ENCODE peak calls at places on chromosomes 11 and 22, in four cellular contexts. One of them, this sample, is unnamed. For H3K9me3, the result is how much of the 10 kb centered on the place peaks cover.

GRCh38 chr22:44247346-44247745 is 65.4 kb downstream of the SHISAL1 start:
- DNase-seq in lung: peak
- DNase-seq in effector memory CD4-positive, alpha-beta T cell: no peak
- DNase-seq in transverse colon: no peak
- DNase-seq in this sample: no peak

GRCh38 chr11:69656536-69657455 is 15.8 kb downstream of the CCND1 start:
- DNase-seq in lung: no peak
- DNase-seq in effector memory CD4-positive, alpha-beta T cell: no peak
- DNase-seq in transverse colon: no peak
- DNase-seq in this sample: no peak

GRCh38 chr22:35685731-35686130 is 31.9 kb upstream of the APOL5 start:
- DNase-seq in lung: no peak
- DNase-seq in effector memory CD4-positive, alpha-beta T cell: no peak
- DNase-seq in transverse colon: no peak
- DNase-seq in this sample: no peak

GRCh38 chr11:16002942-16003341 is 353.4 kb downstream of the SOX6 start:
- DNase-seq in lung: no peak
- DNase-seq in effector memory CD4-positive, alpha-beta T cell: no peak
- DNase-seq in transverse colon: no peak
- DNase-seq in this sample: no peak

GRCh38 chr11:100961633-100962032 is 168.0 kb downstream of the PGR start:
- DNase-seq in lung: no peak
- DNase-seq in effector memory CD4-positive, alpha-beta T cell: no peak
- DNase-seq in transverse colon: no peak
- DNase-seq in this sample: no peak

GRCh38 chr11:125494987-125495725 is 909 bp downstream of the FEZ1 start:
- DNase-seq in lung: no peak
- DNase-seq in effector memory CD4-positive, alpha-beta T cell: no peak
- DNase-seq in transverse colon: no peak
- DNase-seq in this sample: peak

GRCh38 chr22:37504964-37505363 is 14.3 kb downstream of the CARD10 start:
- DNase-seq in lung: no peak
- DNase-seq in effector memory CD4-positive, alpha-beta T cell: no peak
- DNase-seq in transverse colon: no peak
- DNase-seq in this sample: no peak

GRCh38 chr22:25099202-25099601 is 100.5 kb upstream of the CRYBB3 start:
- DNase-seq in lung: no peak
- DNase-seq in effector memory CD4-positive, alpha-beta T cell: no peak
- DNase-seq in transverse colon: no peak
- DNase-seq in this sample: no peak

DNA sequence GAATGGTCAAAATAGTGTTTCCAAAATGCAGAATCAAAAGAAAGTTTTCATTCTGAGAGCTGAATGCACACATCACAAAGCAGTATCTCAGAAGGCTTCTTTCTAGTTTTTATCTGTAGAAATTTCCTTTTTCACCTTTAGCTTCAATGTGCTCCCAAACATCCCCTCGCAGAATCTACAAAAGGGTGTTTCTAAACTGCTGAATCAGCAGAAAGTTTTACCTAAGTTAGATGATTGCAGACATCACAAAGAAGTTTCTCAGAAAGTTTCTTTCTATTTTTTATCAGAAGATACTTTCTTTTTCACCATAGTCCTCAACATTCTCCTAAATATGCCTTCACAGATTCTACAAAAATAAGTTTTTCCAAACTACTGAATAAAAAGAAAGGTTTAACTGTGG is 239.8 kb downstream of the OR4A5 start:
- DNase-seq in lung: no peak
- DNase-seq in effector memory CD4-positive, alpha-beta T cell: no peak
- DNase-seq in transverse colon: no peak
- DNase-seq in this sample: no peak
- H3K9me3 ChIP-seq in lung: under half
- H3K9me3 ChIP-seq in effector memory CD4-positive, alpha-beta T cell: under half
- H3K9me3 ChIP-seq in transverse colon: under half
- H3K9me3 ChIP-seq in this sample: under half

DNA sequence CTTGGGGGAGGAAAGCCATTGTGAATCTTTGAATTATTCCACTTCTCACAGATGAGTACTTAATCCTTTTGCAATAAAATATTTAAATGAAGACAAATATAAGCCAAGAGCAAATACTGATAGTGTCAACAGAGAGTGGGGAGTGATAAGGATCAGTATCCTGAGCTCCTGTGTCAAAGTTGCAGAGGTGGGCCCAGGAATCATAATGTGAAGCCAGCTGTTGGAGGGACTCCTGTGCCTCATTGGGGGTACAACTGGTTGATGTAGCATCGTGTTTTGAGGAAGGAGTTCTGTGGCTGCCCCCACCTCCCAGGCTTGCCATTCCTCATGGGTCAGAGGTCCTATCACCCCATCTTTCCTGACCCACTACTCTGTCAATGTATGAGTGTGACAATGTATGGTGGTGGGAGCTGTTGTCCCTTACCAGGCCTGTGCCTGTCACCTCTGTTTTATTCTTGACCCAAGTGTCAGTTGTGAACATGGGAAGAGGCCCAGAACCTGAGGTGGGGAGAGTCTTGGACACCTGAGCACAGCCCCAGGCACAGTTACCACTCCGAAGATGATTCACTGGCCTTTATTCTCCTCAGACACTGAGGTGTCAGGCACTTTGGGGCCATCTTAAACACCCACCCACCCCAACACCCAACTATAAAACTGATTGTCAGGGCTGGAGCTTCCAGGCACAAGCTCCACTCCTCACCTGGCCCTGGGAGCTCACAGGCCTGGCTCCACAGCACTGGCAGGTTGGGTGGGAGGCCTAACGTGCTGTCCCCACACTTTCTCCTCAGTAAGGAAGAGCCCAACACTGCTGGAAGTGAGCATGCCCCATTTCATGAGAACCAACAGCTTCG is 38.4 kb downstream of the KCNQ1OT1 start:
- DNase-seq in lung: no peak
- DNase-seq in effector memory CD4-positive, alpha-beta T cell: no peak
- DNase-seq in transverse colon: no peak
- DNase-seq in this sample: no peak
- H3K9me3 ChIP-seq in lung: under half
- H3K9me3 ChIP-seq in effector memory CD4-positive, alpha-beta T cell: under half
- H3K9me3 ChIP-seq in transverse colon: under half
- H3K9me3 ChIP-seq in this sample: under half

GRCh38 chr11:48248902-48249301 is 4.0 kb downstream of the OR4X2 start:
- DNase-seq in lung: no peak
- DNase-seq in effector memory CD4-positive, alpha-beta T cell: no peak
- DNase-seq in transverse colon: no peak
- DNase-seq in this sample: no peak

GRCh38 chr11:48242501-48242900 is 2.4 kb upstream of the OR4X2 start:
- DNase-seq in lung: no peak
- DNase-seq in effector memory CD4-positive, alpha-beta T cell: no peak
- DNase-seq in transverse colon: no peak
- DNase-seq in this sample: no peak

GRCh38 chr11:48244804-48245203 is at the start of gene OR4X2:
- DNase-seq in lung: no peak
- DNase-seq in effector memory CD4-positive, alpha-beta T cell: no peak
- DNase-seq in transverse colon: no peak
- DNase-seq in this sample: no peak
- H3K9me3 ChIP-seq in lung: under half
- H3K9me3 ChIP-seq in effector memory CD4-positive, alpha-beta T cell: under half
- H3K9me3 ChIP-seq in transverse colon: under half
- H3K9me3 ChIP-seq in this sample: under half

GRCh38 chr11:79676396-79676795 is 235.6 kb upstream of the TENM4 start:
- DNase-seq in lung: no peak
- DNase-seq in effector memory CD4-positive, alpha-beta T cell: no peak
- DNase-seq in transverse colon: no peak
- DNase-seq in this sample: no peak
- H3K9me3 ChIP-seq in lung: under half
- H3K9me3 ChIP-seq in effector memory CD4-positive, alpha-beta T cell: under half
- H3K9me3 ChIP-seq in transverse colon: under half
- H3K9me3 ChIP-seq in this sample: under half

This sample was measured in tibial nerve.